ENCODE peak calls at places on chromosome 13, in nine cellular contexts. W is CD4-positive, alpha-beta T cell; E is astrocyte of the cerebellum; T is activated CD4-positive, CD25-positive, alpha-beta regulatory T cell; M is ovary; L is Calu3; D is RPMI7951; Z is caudate nucleus; H is activated naive CD8-positive, alpha-beta T cell treated with anti-CD3 and anti-CD28 coated beads, Interleukin-2, amount 50 U/mL, for 16 hours. B is an unnamed sample.

GRCh38 chr13:46679369-46680180 is 117.4 kb downstream of the ESD start:
- DNase-seq in W (peak), E (no peak), T (no peak), M (peak), L (no peak), D (peak), Z (no peak), H (no peak), B (peak)

GRCh38 chr13:46288570-46289259 is 77.0 kb downstream of the LRRC63 start:
- DNase-seq in W (no peak), E (peak), T (no peak), M (no peak), L (peak), D (peak), Z (no peak), H (no peak), B (peak)

GRCh38 chr13:45512148-45512498 is 47.4 kb downstream of the COG3 start:
- DNase-seq in W (no peak), E (no peak), T (no peak), M (no peak), L (no peak), D (no peak), Z (no peak), H (no peak), B (no peak)

GRCh38 chr13:70408865-70409264 is 300.6 kb upstream of the KLHL1 start:
- DNase-seq in W (no peak), E (no peak), T (no peak), M (no peak), L (no peak), D (no peak), Z (no peak), H (no peak), B (no peak)

GRCh38 chr13:40792284-40793051 is 3.1 kb downstream of the SLC25A15 start:
- DNase-seq in W (no peak), E (no peak), T (no peak), M (no peak), L (no peak), D (no peak), Z (no peak), H (no peak), B (no peak)

GRCh38 chr13:108985166-108985565 is 355.8 kb downstream of the MYO16 start:
- DNase-seq in W (no peak), E (no peak), T (no peak), M (no peak), L (no peak), D (no peak), Z (no peak), H (no peak), B (no peak)

GRCh38 chr13:25440081-25440480 is 68.3 kb downstream of the ATP8A2 start:
- DNase-seq in W (no peak), E (no peak), T (no peak), M (no peak), L (no peak), D (no peak), Z (no peak), H (no peak), B (no peak)

GRCh38 chr13:50636007-50636704 is 207.3 kb downstream of the DLEU7 start:
- DNase-seq in W (no peak), E (no peak), T (no peak), M (no peak), L (no peak), D (no peak), Z (no peak), H (no peak), B (no peak)

GRCh38 chr13:111614009-111614408 is 293.6 kb downstream of the TEX29 start:
- DNase-seq in W (no peak), E (no peak), T (no peak), M (no peak), L (no peak), D (no peak), Z (no peak), H (no peak), B (no peak)

GRCh38 chr13:66657165-66657895 is 572.8 kb downstream of the PCDH9 start:
- DNase-seq in W (no peak), E (peak), T (no peak), M (peak), L (peak), D (peak), Z (no peak), H (no peak), B (peak)

GRCh38 chr13:110758195-110758594 is 44.7 kb downstream of the ING1 start:
- DNase-seq in W (no peak), E (peak), T (no peak), M (no peak), L (no peak), D (peak), Z (no peak), H (no peak), B (no peak)

GRCh38 chr13:72864142-72865035 is 82.5 kb downstream of the PIBF1 start:
- DNase-seq in W (no peak), E (peak), T (no peak), M (no peak), L (no peak), D (no peak), Z (no peak), H (no peak), B (peak)

B was measured in fibroblast of the conjunctiva.